ENCODE peak calls at places on chromosomes 11 and 22, in four cellular contexts. O is NCI-H1694 treated with DMSO at 0.1 percent for 48 hours, K is T-helper 9 cell, Y is lower leg skin. W is an unnamed sample.

GRCh38 chr22:36823177-36823839 is 6.5 kb upstream of the PVALB start:
- DNase-seq in O (no peak), Y (no peak), K (no peak), W (no peak)

GRCh38 chr22:19103881-19104821 is 18.1 kb downstream of the DGCR2 start:
- DNase-seq in Y (no peak), O (no peak), K (no peak), W (no peak)

GRCh38 chr11:8070417-8071101 is 10.5 kb upstream of the TUB start:
- DNase-seq in K (no peak), Y (no peak), O (peak; percentile 32), W (no peak)

GRCh38 chr11:104836711-104837110 is 61.5 kb downstream of the CASP12 start:
- DNase-seq in O (no peak), K (no peak), Y (no peak), W (no peak)

GRCh38 chr22:42743501-42743991 is 22.9 kb upstream of the A4GALT start:
- DNase-seq in Y (peak; percentile 86), K (no peak), O (no peak), W (peak; percentile 82)

GRCh38 chr11:2366733-2367132 is 10.4 kb upstream of the CD81 start:
- DNase-seq in O (no peak), Y (no peak), K (no peak), W (no peak)

GRCh38 chr22:44455963-44456358 is 42.1 kb downstream of the RTL6 start:
- DNase-seq in Y (no peak), K (no peak), O (no peak), W (no peak)

GRCh38 chr22:23243859-23244689 is 63.8 kb downstream of the BCR start:
- DNase-seq in O (no peak), K (no peak), Y (no peak), W (no peak)

GRCh38 chr11:131671764-131672163 is 301.3 kb downstream of the NTM start:
- DNase-seq in Y (no peak), O (no peak), K (no peak), W (no peak)

GRCh38 chr11:101840720-101841119 is 74.1 kb upstream of the CEP126 start:
- DNase-seq in Y (no peak), O (no peak), K (no peak), W (no peak)

GRCh38 chr11:111512296-111513239 is at the start of gene BTG4:
- DNase-seq in K (peak; percentile 3), Y (no peak), O (no peak), W (no peak)

GRCh38 chr11:74602637-74603591 is 10.5 kb downstream of the POLD3 start:
- DNase-seq in Y (no peak), K (no peak), O (no peak), W (no peak)

GRCh38 chr11:9653871-9654270 is 10.0 kb upstream of the SWAP70 start:
- DNase-seq in Y (no peak), K (no peak), O (no peak), W (no peak)

W was measured in ureter.